ENCODE peak calls at places on chromosome 3, in ten cellular contexts. P is AG09309, M is stomach, C is breast epithelium, A is GM12865, S is right lobe of liver, E is fibroblast of mammary gland, I is HFF-Myc, L is WTC11, Y is mammary epithelial cell. F is an unnamed sample.

GRCh38 chr3:129658156-129658843 is 51.8 kb upstream of the PLXND1 start:
- DNase-seq in P (no peak), A (no peak), L (no peak), C (no peak), S (no peak), M (no peak), E (no peak), I (no peak), Y (peak; percentile 15), F (no peak)

GRCh38 chr3:45929042-45929679 is 14.1 kb upstream of the CXCR6 start:
- DNase-seq in Y (no peak), A (peak; percentile 75), S (no peak), I (no peak), P (no peak), C (no peak), E (peak; percentile 31), L (peak; percentile 60), M (peak; percentile 41), F (peak; percentile 85)

GRCh38 chr3:25840099-25840498 is 50.2 kb downstream of the OXSM start:
- DNase-seq in I (no peak), S (no peak), L (no peak), C (no peak), Y (no peak), P (no peak), A (no peak), M (no peak), E (no peak), F (no peak)

GRCh38 chr3:194861375-194861774 is 175.7 kb downstream of the FAM43A start:
- DNase-seq in E (no peak), M (no peak), S (no peak), I (no peak), Y (no peak), C (no peak), P (no peak), L (no peak), A (no peak), F (no peak)

GRCh38 chr3:5330152-5330810 is 142.8 kb downstream of the EDEM1 start:
- DNase-seq in Y (peak; percentile 91), I (no peak), M (no peak), P (no peak), L (no peak), S (no peak), E (peak; percentile 79), C (no peak), A (no peak), F (no peak)

GRCh38 chr3:155178810-155179424 is 98.8 kb downstream of the MME start:
- DNase-seq in A (no peak), E (no peak), C (no peak), S (no peak), Y (no peak), P (no peak), I (no peak), M (no peak), L (no peak), F (no peak)

GRCh38 chr3:135576786-135577185 is 388.7 kb upstream of the PPP2R3A start:
- DNase-seq in Y (no peak), M (no peak), S (no peak), L (no peak), I (no peak), E (no peak), P (no peak), C (no peak), A (no peak), F (no peak)

GRCh38 chr3:143628971-143629370 is 219.3 kb downstream of the SLC9A9 start:
- DNase-seq in A (no peak), C (no peak), L (no peak), P (no peak), Y (no peak), M (no peak), E (peak; percentile 66), I (no peak), S (no peak), F (no peak)

GRCh38 chr3:58120075-58120812 is 90.5 kb downstream of the DNASE1L3 start:
- DNase-seq in A (no peak), S (no peak), C (no peak), E (no peak), Y (no peak), L (no peak), P (no peak), I (no peak), M (peak; percentile 77), F (no peak)

GRCh38 chr3:188978772-188979171 is 193.0 kb upstream of the TPRG1 start:
- DNase-seq in C (no peak), A (no peak), P (peak; percentile 35), M (no peak), S (no peak), E (peak; percentile 90), I (no peak), Y (no peak), L (no peak), F (no peak)

GRCh38 chr3:25556504-25556903 is 108.2 kb downstream of the TOP2B start:
- DNase-seq in C (no peak), P (no peak), S (no peak), E (peak; percentile 15), A (no peak), M (no peak), I (no peak), Y (no peak), L (no peak), F (no peak)

GRCh38 chr3:154970796-154971195 is 109.3 kb upstream of the MME start:
- DNase-seq in M (no peak), I (peak; percentile 60), C (no peak), P (peak; percentile 96), S (no peak), E (peak; percentile 98), Y (peak; percentile 79), L (no peak), A (no peak), F (no peak)

GRCh38 chr3:7667774-7668173 is 806.9 kb downstream of the GRM7 start:
- DNase-seq in S (no peak), C (no peak), L (no peak), A (no peak), I (no peak), E (no peak), M (no peak), Y (no peak), P (no peak), F (no peak)

GRCh38 chr3:7672124-7672523 is 811.2 kb downstream of the GRM7 start:
- DNase-seq in C (no peak), P (no peak), A (no peak), S (no peak), E (no peak), L (no peak), Y (no peak), I (no peak), M (no peak), F (no peak)

DNA sequence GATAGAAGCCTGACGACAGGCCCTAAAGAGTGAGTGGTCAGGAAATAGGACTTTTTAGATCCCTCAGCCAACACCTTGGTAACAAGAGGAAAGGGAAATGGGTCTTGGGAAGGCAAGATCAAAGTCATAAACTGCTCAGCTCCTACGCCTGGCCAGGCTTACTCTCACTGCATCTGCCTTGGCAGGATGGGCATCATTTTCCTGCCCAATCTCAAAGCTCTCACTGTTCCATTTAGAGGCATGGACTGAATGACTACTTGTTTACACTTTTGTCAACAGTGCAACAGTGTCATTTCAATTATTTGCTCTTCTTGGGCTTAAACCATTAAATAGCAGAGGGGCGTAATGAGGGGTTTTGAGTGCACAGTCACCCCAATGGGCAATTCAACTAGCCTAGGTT is 808.7 kb downstream of the GRM7 start:
- DNase-seq in S (no peak), L (no peak), P (no peak), E (no peak), M (no peak), Y (no peak), C (no peak), I (no peak), A (no peak), F (no peak)
- TF ChIP-seq CTCF in S (no peak), L (no peak), P (no peak), E (no peak), M (no peak), Y (no peak), C (no peak), I (no peak), A (no peak), F (no peak)

GRCh38 chr3:149494022-149494758 is 19.7 kb downstream of the TM4SF4 start:
- DNase-seq in C (peak; percentile 58), A (peak; percentile 64), L (peak; percentile 82), Y (peak; percentile 34), P (no peak), M (peak; percentile 77), I (peak; percentile 55), S (no peak), E (peak; percentile 77), F (peak; percentile 44)
- TF ChIP-seq CTCF in C (peak; percentile 81), A (peak; percentile 78), L (peak; percentile 64), Y (peak; percentile 80), P (peak; percentile 92), M (peak; percentile 78), I (peak; percentile 80), S (peak; percentile 62), E (peak; percentile 96), F (peak; percentile 73)

GRCh38 chr3:34619990-34620389 is 821.6 kb downstream of the PDCD6IP start:
- DNase-seq in I (no peak), M (no peak), A (no peak), S (no peak), E (no peak), P (no peak), L (no peak), Y (no peak), C (no peak), F (no peak)
- TF ChIP-seq CTCF in I (no peak), M (no peak), A (no peak), S (no peak), E (no peak), P (no peak), L (no peak), Y (peak; percentile 5), C (no peak), F (no peak)

GRCh38 chr3:61444794-61445193 is 116.6 kb upstream of the PTPRG start:
- DNase-seq in A (no peak), L (no peak), I (no peak), M (no peak), Y (no peak), E (no peak), S (no peak), C (no peak), P (no peak), F (no peak)

GRCh38 chr3:61448378-61448777 is 113.0 kb upstream of the PTPRG start:
- DNase-seq in E (peak; percentile 36), A (no peak), Y (no peak), L (no peak), S (no peak), C (no peak), M (no peak), I (no peak), P (no peak), F (no peak)

GRCh38 chr3:61442696-61443095 is 118.7 kb upstream of the PTPRG start:
- DNase-seq in C (no peak), I (no peak), L (no peak), M (no peak), E (peak; percentile 16), Y (no peak), A (no peak), S (no peak), P (no peak), F (no peak)

GRCh38 chr3:61445924-61446323 is 115.4 kb upstream of the PTPRG start:
- DNase-seq in A (no peak), L (no peak), C (no peak), E (no peak), P (no peak), S (no peak), I (no peak), M (no peak), Y (no peak), F (no peak)

DNA sequence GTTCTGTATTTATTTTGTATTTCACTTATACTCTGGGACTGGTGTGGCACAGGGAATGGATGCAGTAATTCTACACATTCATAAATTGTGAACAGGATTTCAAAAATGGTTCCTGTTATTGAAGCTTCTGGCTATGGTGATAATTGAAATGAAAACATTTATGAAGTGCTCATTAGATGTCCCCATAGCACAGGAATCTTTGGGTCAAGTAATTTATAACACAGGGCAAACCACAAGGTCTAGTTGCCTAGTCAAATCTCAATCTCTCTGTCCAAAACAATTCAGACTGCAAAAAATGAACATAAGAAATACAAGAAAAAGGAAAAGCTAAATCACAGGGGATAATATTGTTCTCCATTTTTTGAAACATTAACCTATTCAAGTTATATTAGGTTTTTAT is 117.5 kb upstream of the PTPRG start:
- DNase-seq in I (no peak), A (no peak), C (no peak), M (no peak), L (no peak), S (no peak), Y (no peak), P (no peak), E (peak; percentile 3), F (no peak)
- TF ChIP-seq CTCF in I (no peak), A (no peak), C (no peak), M (no peak), L (no peak), S (no peak), Y (no peak), P (no peak), E (no peak), F (no peak)